ENCODE peak calls at places on chromosomes 5 and 9, in nine cellular contexts. One of them, this sample, is unnamed.

GRCh38 chr9:127075592-127076380 is 46.6 kb downstream of the ANGPTL2 start:
- DNase-seq in CD8-positive, alpha-beta T cell: no peak
- DNase-seq in tibial artery: no peak
- DNase-seq in BE2C: no peak
- DNase-seq in cardiac fibroblast: no peak
- DNase-seq in neural progenitor cell: no peak
- DNase-seq in GM06990: no peak
- DNase-seq in lower lobe of right lung: no peak
- DNase-seq in Panc1: no peak
- DNase-seq in this sample: no peak

GRCh38 chr9:100294806-100295205 is 57.9 kb downstream of the TEX10 start:
- DNase-seq in neural progenitor cell: no peak
- DNase-seq in GM06990: no peak
- DNase-seq in BE2C: no peak
- DNase-seq in Panc1: no peak
- DNase-seq in CD8-positive, alpha-beta T cell: no peak
- DNase-seq in cardiac fibroblast: no peak
- DNase-seq in tibial artery: no peak
- DNase-seq in lower lobe of right lung: no peak
- DNase-seq in this sample: no peak

GRCh38 chr5:41414598-41414997 is 95.8 kb downstream of the PLCXD3 start:
- DNase-seq in BE2C: no peak
- DNase-seq in CD8-positive, alpha-beta T cell: no peak
- DNase-seq in lower lobe of right lung: no peak
- DNase-seq in tibial artery: peak; percentile 72
- DNase-seq in Panc1: peak; percentile 63
- DNase-seq in cardiac fibroblast: peak; percentile 92
- DNase-seq in neural progenitor cell: no peak
- DNase-seq in GM06990: no peak
- DNase-seq in this sample: peak; percentile 63

GRCh38 chr5:124796495-124796894 is 50.1 kb upstream of the ZNF608 start:
- DNase-seq in lower lobe of right lung: no peak
- DNase-seq in BE2C: no peak
- DNase-seq in Panc1: no peak
- DNase-seq in GM06990: peak; percentile 10
- DNase-seq in tibial artery: no peak
- DNase-seq in neural progenitor cell: no peak
- DNase-seq in cardiac fibroblast: no peak
- DNase-seq in CD8-positive, alpha-beta T cell: no peak
- DNase-seq in this sample: no peak

GRCh38 chr9:130058154-130058553 is 4.4 kb downstream of the GPR107 start:
- DNase-seq in CD8-positive, alpha-beta T cell: no peak
- DNase-seq in BE2C: no peak
- DNase-seq in Panc1: no peak
- DNase-seq in cardiac fibroblast: no peak
- DNase-seq in tibial artery: no peak
- DNase-seq in GM06990: no peak
- DNase-seq in lower lobe of right lung: no peak
- DNase-seq in neural progenitor cell: no peak
- DNase-seq in this sample: no peak

GRCh38 chr5:5688925-5689310 is 266.4 kb downstream of the ICE1 start:
- DNase-seq in cardiac fibroblast: no peak
- DNase-seq in neural progenitor cell: no peak
- DNase-seq in CD8-positive, alpha-beta T cell: no peak
- DNase-seq in GM06990: no peak
- DNase-seq in BE2C: no peak
- DNase-seq in tibial artery: no peak
- DNase-seq in Panc1: no peak
- DNase-seq in lower lobe of right lung: no peak
- DNase-seq in this sample: no peak

GRCh38 chr9:96859461-96860198 is 5.3 kb upstream of the ZNF782 start:
- DNase-seq in GM06990: no peak
- DNase-seq in neural progenitor cell: peak; percentile 74
- DNase-seq in tibial artery: no peak
- DNase-seq in Panc1: no peak
- DNase-seq in BE2C: peak; percentile 69
- DNase-seq in CD8-positive, alpha-beta T cell: no peak
- DNase-seq in lower lobe of right lung: no peak
- DNase-seq in cardiac fibroblast: peak; percentile 25
- DNase-seq in this sample: peak; percentile 45

GRCh38 chr5:112846556-112846955 is 14.5 kb upstream of the SRP19 start:
- DNase-seq in tibial artery: no peak
- DNase-seq in neural progenitor cell: no peak
- DNase-seq in cardiac fibroblast: no peak
- DNase-seq in lower lobe of right lung: no peak
- DNase-seq in BE2C: no peak
- DNase-seq in Panc1: no peak
- DNase-seq in GM06990: no peak
- DNase-seq in CD8-positive, alpha-beta T cell: no peak
- DNase-seq in this sample: no peak

GRCh38 chr5:138305797-138306196 is 25.8 kb downstream of the CDC25C start:
- DNase-seq in GM06990: no peak
- DNase-seq in CD8-positive, alpha-beta T cell: no peak
- DNase-seq in tibial artery: peak; percentile 40
- DNase-seq in BE2C: peak; percentile 47
- DNase-seq in Panc1: no peak
- DNase-seq in lower lobe of right lung: no peak
- DNase-seq in neural progenitor cell: no peak
- DNase-seq in cardiac fibroblast: no peak
- DNase-seq in this sample: no peak

GRCh38 chr9:131402073-131402472 is 8.2 kb downstream of the PRRC2B start:
- DNase-seq in cardiac fibroblast: no peak
- DNase-seq in neural progenitor cell: no peak
- DNase-seq in BE2C: no peak
- DNase-seq in lower lobe of right lung: no peak
- DNase-seq in CD8-positive, alpha-beta T cell: no peak
- DNase-seq in Panc1: no peak
- DNase-seq in tibial artery: no peak
- DNase-seq in GM06990: no peak
- DNase-seq in this sample: no peak

GRCh38 chr9:107348836-107349235 is 65.8 kb downstream of the RAD23B start:
- DNase-seq in Panc1: no peak
- DNase-seq in CD8-positive, alpha-beta T cell: no peak
- DNase-seq in neural progenitor cell: no peak
- DNase-seq in tibial artery: no peak
- DNase-seq in lower lobe of right lung: no peak
- DNase-seq in cardiac fibroblast: no peak
- DNase-seq in GM06990: no peak
- DNase-seq in BE2C: no peak
- DNase-seq in this sample: no peak

GRCh38 chr5:16600949-16601348 is 15.8 kb downstream of the RETREG1 start:
- DNase-seq in lower lobe of right lung: no peak
- DNase-seq in BE2C: no peak
- DNase-seq in tibial artery: no peak
- DNase-seq in Panc1: no peak
- DNase-seq in GM06990: no peak
- DNase-seq in neural progenitor cell: no peak
- DNase-seq in cardiac fibroblast: peak; percentile 8
- DNase-seq in CD8-positive, alpha-beta T cell: no peak
- DNase-seq in this sample: no peak

GRCh38 chr5:41641621-41642020 is 131.2 kb upstream of the PLCXD3 start:
- DNase-seq in GM06990: no peak
- DNase-seq in neural progenitor cell: no peak
- DNase-seq in BE2C: no peak
- DNase-seq in lower lobe of right lung: no peak
- DNase-seq in CD8-positive, alpha-beta T cell: no peak
- DNase-seq in cardiac fibroblast: peak; percentile 59
- DNase-seq in Panc1: no peak
- DNase-seq in tibial artery: no peak
- DNase-seq in this sample: no peak

GRCh38 chr5:57736716-57737115 is 254.1 kb upstream of the ACTBL2 start:
- DNase-seq in CD8-positive, alpha-beta T cell: no peak
- DNase-seq in tibial artery: no peak
- DNase-seq in lower lobe of right lung: no peak
- DNase-seq in GM06990: no peak
- DNase-seq in BE2C: no peak
- DNase-seq in Panc1: no peak
- DNase-seq in neural progenitor cell: no peak
- DNase-seq in cardiac fibroblast: no peak
- DNase-seq in this sample: no peak

GRCh38 chr9:34126207-34127034 is at the start of gene DCAF12:
- DNase-seq in BE2C: peak; percentile 93
- DNase-seq in cardiac fibroblast: peak; percentile 95
- DNase-seq in CD8-positive, alpha-beta T cell: peak; percentile 86
- DNase-seq in lower lobe of right lung: peak; percentile 93
- DNase-seq in GM06990: peak; percentile 94
- DNase-seq in neural progenitor cell: peak; percentile 96
- DNase-seq in tibial artery: peak; percentile 90
- DNase-seq in Panc1: peak; percentile 50
- DNase-seq in this sample: peak; percentile 77
- TF ChIP-seq CTCF in BE2C: no peak
- TF ChIP-seq CTCF in cardiac fibroblast: peak; percentile 10
- TF ChIP-seq CTCF in CD8-positive, alpha-beta T cell: no peak
- TF ChIP-seq CTCF in lower lobe of right lung: no peak
- TF ChIP-seq CTCF in GM06990: no peak
- TF ChIP-seq CTCF in neural progenitor cell: peak; percentile 4
- TF ChIP-seq CTCF in tibial artery: no peak
- TF ChIP-seq CTCF in Panc1: no peak
- TF ChIP-seq CTCF in this sample: no peak

GRCh38 chr9:133656211-133657119 is 20.3 kb downstream of the DBH start:
- DNase-seq in Panc1: no peak
- DNase-seq in CD8-positive, alpha-beta T cell: peak; percentile 40
- DNase-seq in cardiac fibroblast: no peak
- DNase-seq in lower lobe of right lung: no peak
- DNase-seq in tibial artery: no peak
- DNase-seq in BE2C: no peak
- DNase-seq in neural progenitor cell: no peak
- DNase-seq in GM06990: no peak
- DNase-seq in this sample: no peak
- H3K4me3 ChIP-seq in Panc1: no peak overlapping the region
- H3K4me3 ChIP-seq in CD8-positive, alpha-beta T cell: no peak overlapping the region
- H3K4me3 ChIP-seq in cardiac fibroblast: no peak overlapping the region
- H3K4me3 ChIP-seq in lower lobe of right lung: no peak overlapping the region
- H3K4me3 ChIP-seq in tibial artery: no peak overlapping the region
- H3K4me3 ChIP-seq in BE2C: no peak overlapping the region
- H3K4me3 ChIP-seq in neural progenitor cell: no peak overlapping the region
- H3K4me3 ChIP-seq in GM06990: no peak overlapping the region
- H3K4me3 ChIP-seq in this sample: no peak overlapping the region

DNA sequence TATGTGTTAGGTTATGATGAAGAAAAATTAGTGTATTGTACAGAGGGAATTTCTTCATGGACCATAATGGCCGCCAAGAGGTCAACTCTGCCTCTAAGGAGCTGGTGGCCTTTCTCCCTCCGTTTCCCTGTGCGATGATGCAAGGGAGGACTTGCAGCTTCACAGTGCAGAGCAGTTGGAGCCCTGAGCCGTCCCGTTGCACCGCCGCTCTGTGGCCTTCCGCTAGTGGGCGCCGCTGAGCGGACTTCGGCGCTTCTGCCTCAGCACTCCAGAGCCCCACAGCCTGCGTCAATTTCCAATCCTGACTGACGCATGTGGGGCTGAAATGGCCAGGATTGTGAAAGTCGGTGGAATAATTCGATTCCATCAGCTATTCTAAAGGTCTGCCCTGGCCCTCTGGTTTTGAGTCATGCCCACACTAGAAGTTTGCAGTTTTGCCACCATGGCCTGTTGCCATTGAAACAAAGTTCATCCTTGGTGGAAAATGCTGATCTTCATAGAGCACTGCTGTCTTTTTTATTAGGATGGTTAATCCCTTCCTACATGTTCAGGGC is 22.7 kb upstream of the LECT2 start:
- DNase-seq in neural progenitor cell: peak; percentile 86
- DNase-seq in tibial artery: peak; percentile 68
- DNase-seq in GM06990: peak; percentile 67
- DNase-seq in BE2C: no peak
- DNase-seq in Panc1: peak; percentile 7
- DNase-seq in CD8-positive, alpha-beta T cell: no peak
- DNase-seq in cardiac fibroblast: peak; percentile 47
- DNase-seq in lower lobe of right lung: peak; percentile 87
- DNase-seq in this sample: no peak
- TF ChIP-seq CTCF in neural progenitor cell: peak; percentile 89
- TF ChIP-seq CTCF in tibial artery: peak; percentile 23
- TF ChIP-seq CTCF in GM06990: peak; percentile 99
- TF ChIP-seq CTCF in BE2C: peak; percentile 31
- TF ChIP-seq CTCF in Panc1: peak; percentile 76
- TF ChIP-seq CTCF in CD8-positive, alpha-beta T cell: peak; percentile 19
- TF ChIP-seq CTCF in cardiac fibroblast: peak; percentile 49
- TF ChIP-seq CTCF in lower lobe of right lung: peak; percentile 85
- TF ChIP-seq CTCF in this sample: peak; percentile 62

DNA sequence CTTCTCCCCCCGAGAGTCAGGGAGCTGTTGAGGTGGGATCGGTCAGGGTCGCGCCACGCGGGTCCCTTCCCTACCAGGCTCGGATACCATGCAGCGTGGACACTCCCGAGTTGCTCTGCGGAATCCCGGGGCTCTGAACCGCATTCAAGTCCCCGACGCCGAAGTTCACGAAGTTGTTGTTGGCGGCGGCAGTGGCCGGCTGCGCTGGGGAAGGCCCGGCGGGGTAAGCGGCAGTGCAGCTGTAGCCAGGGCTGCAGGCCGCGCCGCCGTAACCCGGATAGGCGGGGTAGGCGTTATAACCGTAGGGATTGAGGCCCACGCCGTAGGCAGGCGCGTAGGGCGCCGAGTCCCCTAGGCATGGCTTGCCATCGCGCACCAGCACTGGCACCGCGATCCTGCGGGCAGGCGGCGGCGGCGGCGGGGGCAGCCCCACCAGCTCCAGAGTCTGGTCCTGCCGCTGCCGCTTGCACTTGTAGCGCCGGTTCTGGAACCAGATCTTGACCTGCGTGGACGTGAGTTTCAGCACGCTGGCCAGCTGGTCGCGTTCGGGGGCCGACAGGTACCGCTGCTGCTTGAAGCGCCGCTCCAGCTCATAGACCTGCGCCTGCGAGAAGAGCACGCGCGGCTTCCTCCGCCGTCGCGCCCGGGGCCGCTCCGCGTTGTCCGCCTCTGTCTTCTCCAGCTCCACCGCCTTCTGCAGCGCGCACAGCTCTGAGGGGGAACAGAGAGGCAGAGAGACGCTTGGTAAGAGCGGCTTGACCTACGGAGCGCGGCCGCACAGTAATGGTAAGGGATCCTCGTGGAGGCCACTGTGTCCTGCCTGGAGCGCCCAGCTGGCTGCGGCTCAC is 2.3 kb downstream of the NKX2-5 start:
- DNase-seq in cardiac fibroblast: no peak
- DNase-seq in CD8-positive, alpha-beta T cell: no peak
- DNase-seq in BE2C: no peak
- DNase-seq in Panc1: no peak
- DNase-seq in lower lobe of right lung: no peak
- DNase-seq in tibial artery: no peak
- DNase-seq in neural progenitor cell: peak; percentile 73
- DNase-seq in GM06990: no peak
- DNase-seq in this sample: no peak
- H3K4me3 ChIP-seq in cardiac fibroblast: no peak overlapping the region
- H3K4me3 ChIP-seq in CD8-positive, alpha-beta T cell: no peak overlapping the region
- H3K4me3 ChIP-seq in BE2C: no peak overlapping the region
- H3K4me3 ChIP-seq in Panc1: no peak overlapping the region
- H3K4me3 ChIP-seq in lower lobe of right lung: peak overlapping the region; percentile 23
- H3K4me3 ChIP-seq in tibial artery: peak overlapping the region; percentile 12
- H3K4me3 ChIP-seq in neural progenitor cell: peak overlapping the region; percentile 13
- H3K4me3 ChIP-seq in GM06990: no peak overlapping the region
- H3K4me3 ChIP-seq in this sample: no peak overlapping the region

DNA sequence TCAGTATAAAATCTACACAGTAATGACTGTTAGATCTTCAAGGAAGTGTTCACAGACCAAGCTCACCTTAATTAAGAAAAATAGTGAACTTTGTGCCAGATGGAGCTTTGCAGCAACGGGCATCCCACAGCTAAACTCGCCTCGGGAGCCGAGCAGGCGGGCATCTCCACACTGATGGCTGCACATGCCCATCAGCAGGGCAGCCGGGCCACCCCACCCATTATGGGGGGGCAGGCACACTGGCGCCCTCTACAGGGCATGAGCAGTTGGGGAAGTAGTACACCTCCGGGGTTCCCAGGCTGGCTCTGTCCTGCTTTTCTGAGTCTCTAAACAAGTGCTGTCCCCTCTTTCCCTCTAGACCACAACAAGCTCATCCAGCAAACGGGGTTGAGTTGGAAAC is 21.6 kb downstream of the ANKS6 start:
- DNase-seq in BE2C: no peak
- DNase-seq in cardiac fibroblast: peak; percentile 16
- DNase-seq in GM06990: no peak
- DNase-seq in neural progenitor cell: peak; percentile 46
- DNase-seq in CD8-positive, alpha-beta T cell: no peak
- DNase-seq in tibial artery: no peak
- DNase-seq in Panc1: no peak
- DNase-seq in lower lobe of right lung: no peak
- DNase-seq in this sample: no peak
- TF ChIP-seq CTCF in BE2C: peak; percentile 55
- TF ChIP-seq CTCF in cardiac fibroblast: peak; percentile 84
- TF ChIP-seq CTCF in GM06990: peak; percentile 71
- TF ChIP-seq CTCF in neural progenitor cell: peak; percentile 59
- TF ChIP-seq CTCF in CD8-positive, alpha-beta T cell: peak; percentile 53
- TF ChIP-seq CTCF in tibial artery: no peak
- TF ChIP-seq CTCF in Panc1: peak; percentile 79
- TF ChIP-seq CTCF in lower lobe of right lung: peak; percentile 41
- TF ChIP-seq CTCF in this sample: peak; percentile 73

This sample was measured in astrocyte of the cerebellum.